ENCODE peak calls at places on chromosomes 2 and 18, in six cellular contexts. One of them, this sample, is unnamed.
A peak's percentile ranks its signal among the peaks of the same experiment; 100 is the strongest.

GRCh38 chr2:101400516-101401315 is 13.4 kb upstream of the CREG2 start:
- DNase-seq in HepG2: no peak
- DNase-seq in A549: no peak
- DNase-seq in GM12878: no peak
- DNase-seq in endothelial cell of umbilical vein: no peak
- DNase-seq in K562: no peak
- DNase-seq in this sample: no peak

GRCh38 chr2:239429473-239430350 is 28.9 kb upstream of the HDAC4 start:
- DNase-seq in HepG2: peak; percentile 28
- DNase-seq in endothelial cell of umbilical vein: no peak
- DNase-seq in A549: no peak
- DNase-seq in K562: no peak
- DNase-seq in GM12878: no peak
- DNase-seq in this sample: no peak

GRCh38 chr2:9178905-9179571 is 27.6 kb upstream of the ASAP2 start:
- DNase-seq in HepG2: peak; percentile 93
- DNase-seq in K562: no peak
- DNase-seq in A549: no peak
- DNase-seq in endothelial cell of umbilical vein: peak; percentile 84
- DNase-seq in GM12878: peak; percentile 17
- DNase-seq in this sample: no peak

GRCh38 chr2:191247381-191248057 is 2.3 kb downstream of the MYO1B start:
- DNase-seq in GM12878: no peak
- DNase-seq in endothelial cell of umbilical vein: peak; percentile 78
- DNase-seq in HepG2: peak; percentile 98
- DNase-seq in A549: peak; percentile 81
- DNase-seq in K562: no peak
- DNase-seq in this sample: peak; percentile 46

GRCh38 chr2:152594022-152594712 is 123.1 kb downstream of the PRPF40A start:
- DNase-seq in K562: no peak
- DNase-seq in HepG2: no peak
- DNase-seq in A549: no peak
- DNase-seq in GM12878: no peak
- DNase-seq in endothelial cell of umbilical vein: no peak
- DNase-seq in this sample: peak; percentile 33

GRCh38 chr18:57441395-57441794 is 6.2 kb downstream of the ONECUT2 start:
- DNase-seq in GM12878: no peak
- DNase-seq in endothelial cell of umbilical vein: no peak
- DNase-seq in A549: no peak
- DNase-seq in HepG2: no peak
- DNase-seq in K562: no peak
- DNase-seq in this sample: no peak

GRCh38 chr2:237598468-237599208 is 8.1 kb upstream of the RAB17 start:
- DNase-seq in A549: no peak
- DNase-seq in K562: no peak
- DNase-seq in endothelial cell of umbilical vein: no peak
- DNase-seq in HepG2: no peak
- DNase-seq in GM12878: no peak
- DNase-seq in this sample: no peak

GRCh38 chr2:152718909-152719645 is 657 bp downstream of the ARL6IP6 start:
- DNase-seq in HepG2: peak; percentile 63
- DNase-seq in GM12878: peak; percentile 37
- DNase-seq in K562: peak; percentile 41
- DNase-seq in endothelial cell of umbilical vein: no peak
- DNase-seq in A549: peak; percentile 25
- DNase-seq in this sample: peak; percentile 84

DNA sequence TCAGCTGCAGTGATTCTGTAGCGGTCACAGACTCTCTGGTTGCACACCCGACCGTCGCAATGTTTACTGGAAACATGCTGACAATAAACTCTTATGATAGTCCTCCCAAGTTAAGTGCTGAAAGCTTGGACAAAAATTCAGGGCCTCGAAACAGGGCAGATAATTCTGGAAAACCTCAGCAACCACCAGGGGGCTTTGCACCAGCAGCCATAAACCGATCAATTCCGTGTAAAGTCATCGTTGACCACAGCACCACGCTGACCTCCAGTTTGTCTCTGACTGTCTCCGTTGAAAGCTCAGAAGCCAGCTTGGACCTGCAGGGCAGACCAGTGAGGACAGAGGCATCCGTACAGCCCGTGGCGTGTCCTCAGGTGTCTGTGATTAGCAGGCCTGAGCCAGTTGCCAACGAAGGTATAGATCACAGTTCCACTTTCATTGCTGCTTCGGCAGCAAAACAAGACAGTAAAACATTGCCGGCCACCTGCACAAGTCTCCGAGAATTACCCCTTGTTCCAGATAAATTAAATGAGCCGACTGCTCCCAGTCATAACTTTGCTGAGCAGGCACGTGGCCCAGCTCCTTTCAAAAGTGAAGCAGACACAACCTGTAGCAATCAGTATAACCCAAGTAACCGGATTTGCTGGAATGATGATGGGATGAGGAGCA is 166.1 kb downstream of the ASXL3 start:
- DNase-seq in A549: no peak
- DNase-seq in K562: no peak
- DNase-seq in endothelial cell of umbilical vein: no peak
- DNase-seq in HepG2: no peak
- DNase-seq in GM12878: no peak
- DNase-seq in this sample: no peak
- TF ChIP-seq CTCF in A549: no peak
- TF ChIP-seq CTCF in K562: no peak
- TF ChIP-seq CTCF in endothelial cell of umbilical vein: no peak
- TF ChIP-seq CTCF in HepG2: peak; percentile 19
- TF ChIP-seq CTCF in GM12878: peak; percentile 8
- TF ChIP-seq CTCF in this sample: no peak

GRCh38 chr2:223894009-223894408 is 51.1 kb downstream of the WDFY1 start:
- DNase-seq in HepG2: no peak
- DNase-seq in A549: no peak
- DNase-seq in endothelial cell of umbilical vein: no peak
- DNase-seq in K562: no peak
- DNase-seq in GM12878: no peak
- DNase-seq in this sample: no peak
- TF ChIP-seq MYC in HepG2: no peak
- TF ChIP-seq MYC in A549: no peak
- TF ChIP-seq MYC in endothelial cell of umbilical vein: no peak
- TF ChIP-seq MYC in K562: no peak
- TF ChIP-seq MYC in GM12878: no peak
- TF ChIP-seq MYC in this sample: no peak

GRCh38 chr2:46183426-46183825 is 113.8 kb upstream of the EPAS1 start:
- DNase-seq in HepG2: no peak
- DNase-seq in K562: no peak
- DNase-seq in GM12878: no peak
- DNase-seq in A549: no peak
- DNase-seq in endothelial cell of umbilical vein: no peak
- DNase-seq in this sample: no peak

GRCh38 chr2:46187112-46187618 is 110.0 kb upstream of the EPAS1 start:
- DNase-seq in K562: no peak
- DNase-seq in GM12878: peak; percentile 70
- DNase-seq in HepG2: peak; percentile 86
- DNase-seq in A549: no peak
- DNase-seq in endothelial cell of umbilical vein: peak; percentile 70
- DNase-seq in this sample: peak; percentile 84

GRCh38 chr2:46181789-46182530 is 115.2 kb upstream of the EPAS1 start:
- DNase-seq in A549: no peak
- DNase-seq in K562: peak; percentile 17
- DNase-seq in GM12878: no peak
- DNase-seq in endothelial cell of umbilical vein: no peak
- DNase-seq in HepG2: no peak
- DNase-seq in this sample: peak; percentile 33

GRCh38 chr2:46188041-46188715 is 109.0 kb upstream of the EPAS1 start:
- DNase-seq in GM12878: no peak
- DNase-seq in HepG2: no peak
- DNase-seq in K562: no peak
- DNase-seq in endothelial cell of umbilical vein: peak; percentile 61
- DNase-seq in A549: no peak
- DNase-seq in this sample: no peak

DNA sequence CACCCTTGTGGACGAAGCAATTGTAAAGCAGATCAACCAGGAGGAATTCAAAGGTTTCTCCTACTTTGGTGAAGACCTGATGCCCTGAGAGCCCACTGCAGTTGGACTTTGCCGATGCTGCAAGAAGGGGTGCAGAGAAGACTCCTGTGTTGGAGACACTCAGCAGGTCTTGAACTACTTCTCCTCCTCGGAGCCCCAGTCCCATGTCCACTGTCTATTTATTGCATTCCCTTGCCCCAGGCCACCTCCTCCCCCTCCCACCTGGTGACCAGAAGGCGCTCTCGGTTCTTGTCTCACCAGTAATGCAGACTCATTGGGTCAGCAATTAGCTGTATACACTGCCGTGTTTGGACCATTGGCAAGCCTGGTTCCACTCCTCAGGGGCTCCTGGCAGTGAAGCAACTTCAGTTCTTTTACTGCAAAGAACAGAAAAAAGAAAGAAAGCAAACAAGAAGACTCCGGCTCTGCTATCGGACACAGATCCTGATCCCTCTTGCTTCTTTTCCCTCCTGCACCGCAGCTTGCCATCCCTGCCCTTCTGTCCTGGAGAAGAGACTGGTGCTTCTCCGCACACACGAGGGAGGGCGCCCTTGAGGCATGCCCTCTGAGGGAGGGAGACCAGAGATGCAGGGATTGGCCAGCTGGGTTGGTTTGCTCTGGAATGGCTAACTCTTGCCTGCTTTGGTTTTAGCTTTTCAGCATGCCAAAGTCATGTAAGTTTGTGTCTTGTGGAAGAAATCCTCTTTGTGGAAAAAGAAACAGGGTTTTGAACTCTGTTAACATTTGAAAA is 112.2 kb upstream of the EPAS1 start:
- DNase-seq in K562: peak; percentile 38
- DNase-seq in HepG2: no peak
- DNase-seq in GM12878: no peak
- DNase-seq in endothelial cell of umbilical vein: no peak
- DNase-seq in A549: no peak
- DNase-seq in this sample: peak; percentile 26
- TF ChIP-seq CTCF in K562: peak; percentile 65
- TF ChIP-seq CTCF in HepG2: peak; percentile 55
- TF ChIP-seq CTCF in GM12878: no peak
- TF ChIP-seq CTCF in endothelial cell of umbilical vein: peak; percentile 34
- TF ChIP-seq CTCF in A549: no peak
- TF ChIP-seq CTCF in this sample: peak; percentile 30

DNA sequence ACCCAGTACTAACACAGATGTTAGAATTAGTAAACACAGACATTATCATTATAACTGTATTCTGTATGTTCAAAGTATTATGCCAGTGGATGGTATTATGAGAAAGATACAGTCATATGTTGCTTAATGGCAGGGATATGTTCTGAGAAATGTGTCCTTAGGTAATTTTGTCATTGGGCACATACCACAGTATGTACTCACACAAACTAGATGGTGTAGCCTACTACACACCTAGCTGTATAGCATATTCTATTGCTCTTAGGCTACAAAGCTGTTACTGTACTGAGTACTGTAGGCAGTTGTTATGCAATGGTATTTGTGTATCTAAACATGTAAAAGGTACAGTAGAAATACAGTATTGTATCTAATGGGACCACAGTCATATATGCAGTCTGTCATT is 53.8 kb downstream of the GTF3C3 start:
- DNase-seq in HepG2: no peak
- DNase-seq in K562: no peak
- DNase-seq in GM12878: no peak
- DNase-seq in A549: no peak
- DNase-seq in endothelial cell of umbilical vein: no peak
- DNase-seq in this sample: no peak
- TF ChIP-seq MYC in HepG2: no peak
- TF ChIP-seq MYC in K562: no peak
- TF ChIP-seq MYC in GM12878: no peak
- TF ChIP-seq MYC in A549: no peak
- TF ChIP-seq MYC in endothelial cell of umbilical vein: no peak
- TF ChIP-seq MYC in this sample: no peak

GRCh38 chr2:38602732-38603401 is at the start of gene HNRNPLL:
- DNase-seq in K562: peak; percentile 98
- DNase-seq in HepG2: peak; percentile 96
- DNase-seq in GM12878: no peak
- DNase-seq in endothelial cell of umbilical vein: peak; percentile 98
- DNase-seq in A549: peak; percentile 93
- DNase-seq in this sample: peak; percentile 99
- TF ChIP-seq CTCF in K562: no peak
- TF ChIP-seq CTCF in HepG2: peak; percentile 18
- TF ChIP-seq CTCF in GM12878: no peak
- TF ChIP-seq CTCF in endothelial cell of umbilical vein: no peak
- TF ChIP-seq CTCF in A549: no peak
- TF ChIP-seq CTCF in this sample: peak; percentile 21

DNA sequence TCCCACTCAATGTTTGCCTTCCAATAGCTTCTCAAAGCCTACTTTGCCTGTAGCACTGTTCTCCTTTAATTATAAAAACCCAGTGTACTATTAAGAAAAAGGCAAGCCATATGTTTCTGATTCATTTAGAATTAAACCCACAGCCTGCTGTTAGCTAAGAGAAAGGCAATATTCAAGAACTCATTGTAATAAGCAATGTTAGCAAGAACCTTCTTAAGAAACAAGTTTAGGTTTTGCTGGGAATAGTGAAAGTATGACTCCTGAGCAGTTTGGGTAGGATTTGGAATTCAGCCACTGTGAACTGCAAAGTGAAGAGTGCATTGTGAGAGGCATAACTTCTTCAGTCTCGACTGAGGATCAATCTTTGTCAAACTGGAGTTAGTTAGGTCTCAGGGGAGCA is 206.5 kb upstream of the NT5C1B start:
- DNase-seq in endothelial cell of umbilical vein: no peak
- DNase-seq in A549: no peak
- DNase-seq in K562: no peak
- DNase-seq in HepG2: no peak
- DNase-seq in GM12878: no peak
- DNase-seq in this sample: no peak
- TF ChIP-seq MYC in endothelial cell of umbilical vein: no peak
- TF ChIP-seq MYC in A549: no peak
- TF ChIP-seq MYC in K562: no peak
- TF ChIP-seq MYC in HepG2: no peak
- TF ChIP-seq MYC in GM12878: no peak
- TF ChIP-seq MYC in this sample: no peak

DNA sequence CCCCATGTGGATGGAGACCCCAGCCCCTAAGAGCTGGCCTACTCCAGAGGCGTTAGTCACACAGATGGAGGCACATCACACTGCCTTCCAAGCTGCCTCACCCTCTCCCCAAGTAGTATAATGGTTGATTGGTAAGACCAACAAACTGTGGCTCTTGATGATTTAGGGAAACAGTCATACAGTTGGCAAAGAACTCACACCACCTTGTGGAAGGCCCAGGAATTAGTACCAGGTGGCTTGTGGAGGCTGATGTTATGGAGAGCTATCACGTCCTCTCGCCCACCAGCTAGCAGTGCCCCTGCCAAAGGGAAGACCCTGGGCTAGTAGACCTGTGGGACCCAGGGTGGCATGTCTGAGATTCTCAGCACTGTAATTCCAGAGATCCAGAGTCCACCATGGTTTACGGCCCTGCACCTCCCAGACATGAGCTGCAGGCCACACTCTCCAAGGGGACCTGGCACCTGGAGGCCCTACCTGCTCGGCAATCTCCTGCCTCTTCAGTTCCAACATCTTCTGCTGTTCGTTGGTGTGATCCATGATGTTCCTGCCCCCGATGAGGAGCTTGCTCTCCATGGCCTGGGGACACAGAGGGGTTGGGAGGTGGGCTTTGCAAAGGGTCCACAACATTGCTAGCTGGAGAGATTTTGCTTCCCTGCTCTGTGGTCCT is 26.3 kb downstream of the KIF3C start:
- DNase-seq in K562: no peak
- DNase-seq in HepG2: peak; percentile 45
- DNase-seq in GM12878: no peak
- DNase-seq in A549: no peak
- DNase-seq in endothelial cell of umbilical vein: no peak
- DNase-seq in this sample: peak; percentile 49
- TF ChIP-seq CTCF in K562: peak; percentile 24
- TF ChIP-seq CTCF in HepG2: peak; percentile 69
- TF ChIP-seq CTCF in GM12878: no peak
- TF ChIP-seq CTCF in A549: peak; percentile 18
- TF ChIP-seq CTCF in endothelial cell of umbilical vein: peak; percentile 13
- TF ChIP-seq CTCF in this sample: peak; percentile 41

GRCh38 chr2:220071716-220072115 is 444.3 kb downstream of the SLC4A3 start:
- DNase-seq in HepG2: no peak
- DNase-seq in GM12878: no peak
- DNase-seq in K562: no peak
- DNase-seq in endothelial cell of umbilical vein: no peak
- DNase-seq in A549: no peak
- DNase-seq in this sample: no peak
- TF ChIP-seq MYC in HepG2: no peak
- TF ChIP-seq MYC in GM12878: no peak
- TF ChIP-seq MYC in K562: no peak
- TF ChIP-seq MYC in endothelial cell of umbilical vein: no peak
- TF ChIP-seq MYC in A549: no peak
- TF ChIP-seq MYC in this sample: no peak

This sample was measured in NB4.